ENCODE peak calls at places on chromosomes 1 and 21, in four cellular contexts. Z is HFFc6, Y is HL-60, W is A549. K is an unnamed sample.

GRCh38 chr1:27598288-27598687 is 5.7 kb downstream of the AHDC1 start:
- DNase-seq in W (no peak), Y (no peak), Z (no peak), K (no peak)

GRCh38 chr1:91730781-91731732 is 154.9 kb downstream of the TGFBR3 start:
- DNase-seq in Y (peak; percentile 23), Z (no peak), W (peak; percentile 29), K (no peak)

GRCh38 chr21:44816761-44817505 is 929 bp downstream of the SUMO3 start:
- DNase-seq in W (no peak), Z (no peak), Y (no peak), K (no peak)

GRCh38 chr1:166089804-166090203 is 77.0 kb downstream of the FAM78B start:
- DNase-seq in Z (no peak), Y (no peak), W (no peak), K (peak; percentile 50)

GRCh38 chr1:26356106-26356505 is 2.2 kb upstream of the CRYBG2 start:
- DNase-seq in Y (no peak), W (no peak), Z (no peak), K (no peak)

GRCh38 chr1:241730031-241730430 is 78.0 kb downstream of the WDR64 start:
- DNase-seq in Y (no peak), W (peak; percentile 12), Z (no peak), K (no peak)

GRCh38 chr1:243718893-243719292 is 131.2 kb downstream of the AKT3 start:
- DNase-seq in Z (peak; percentile 70), W (no peak), Y (no peak), K (no peak)

GRCh38 chr1:209246660-209247059 is 336.9 kb upstream of the CAMK1G start:
- DNase-seq in W (peak; percentile 54), Y (no peak), Z (peak; percentile 59), K (no peak)

GRCh38 chr1:241834733-241835377 is 13.1 kb upstream of the EXO1 start:
- DNase-seq in Z (peak; percentile 68), W (peak; percentile 68), Y (no peak), K (no peak)

GRCh38 chr1:212438831-212439237 is 6.1 kb downstream of the NENF start:
- DNase-seq in Z (no peak), W (no peak), Y (no peak), K (no peak)

GRCh38 chr1:214454619-214455396 is 96.6 kb downstream of the PTPN14 start:
- DNase-seq in Z (peak; percentile 62), W (no peak), Y (no peak), K (no peak)

GRCh38 chr21:45033791-45034555 is 40.4 kb upstream of the ADARB1 start:
- DNase-seq in Y (no peak), Z (no peak), W (no peak), K (no peak)

GRCh38 chr1:66996018-66996682 is 57.8 kb downstream of the SLC35D1 start:
- DNase-seq in Y (peak; percentile 58), W (peak; percentile 69), Z (peak; percentile 59), K (peak; percentile 40)

GRCh38 chr1:27090921-27091320 is 64.0 kb downstream of the SLC9A1 start:
- DNase-seq in Y (no peak), Z (no peak), W (no peak), K (no peak)

GRCh38 chr1:220339581-220339980 is 67.3 kb upstream of the RAB3GAP2 start:
- DNase-seq in Z (no peak), Y (no peak), W (no peak), K (no peak)

GRCh38 chr1:61299468-61299867 is 217.1 kb downstream of the NFIA start:
- DNase-seq in Z (no peak), Y (no peak), W (peak; percentile 27), K (no peak)

GRCh38 chr1:23125489-23125888 is 43.2 kb downstream of the LUZP1 start:
- DNase-seq in Z (no peak), Y (no peak), W (no peak), K (no peak)

GRCh38 chr1:109361649-109362048 is 36.1 kb downstream of the SORT1 start:
- DNase-seq in Y (no peak), W (no peak), Z (peak; percentile 32), K (no peak)

GRCh38 chr1:91700771-91701493 is 185.0 kb downstream of the TGFBR3 start:
- DNase-seq in Y (no peak), W (no peak), Z (peak; percentile 54), K (no peak)

GRCh38 chr21:43211085-43212071 is 42.6 kb downstream of the CRYAA start:
- DNase-seq in Z (no peak), Y (no peak), W (no peak), K (no peak)

GRCh38 chr21:21818898-21819297 is 820.7 kb downstream of the NCAM2 start:
- DNase-seq in Y (no peak), W (no peak), Z (no peak), K (no peak)

GRCh38 chr1:12615916-12616708 is 1.9 kb downstream of the DHRS3 start:
- DNase-seq in Z (peak; percentile 69), Y (no peak), W (peak; percentile 58), K (no peak)

GRCh38 chr1:74731399-74732052 is 1.3 kb downstream of the CRYZ start:
- DNase-seq in Z (peak; percentile 56), W (peak; percentile 61), Y (no peak), K (peak; percentile 24)

GRCh38 chr1:165637427-165637826 is 6.4 kb downstream of the MGST3 start:
- DNase-seq in Z (peak; percentile 53), W (peak; percentile 46), Y (no peak), K (no peak)

GRCh38 chr1:29236993-29237905 is 927 bp downstream of the PTPRU start:
- DNase-seq in Y (peak; percentile 55), W (peak; percentile 22), Z (peak; percentile 25), K (peak; percentile 48)

GRCh38 chr1:9729523-9729922 is 78.0 kb downstream of the PIK3CD start:
- DNase-seq in Z (no peak), W (no peak), Y (no peak), K (no peak)

GRCh38 chr1:149915429-149916192 is 2.0 kb downstream of the SV2A start:
- DNase-seq in Y (no peak), W (no peak), Z (no peak), K (no peak)

GRCh38 chr1:65722461-65722860 is 70.2 kb upstream of the PDE4B start:
- DNase-seq in Z (no peak), W (no peak), Y (no peak), K (no peak)

GRCh38 chr1:30509670-30510069 is 213.7 kb downstream of the MATN1 start:
- DNase-seq in Y (no peak), Z (no peak), W (no peak), K (no peak)

GRCh38 chr1:84913025-84913892 is 20.3 kb upstream of the LPAR3 start:
- DNase-seq in W (no peak), Y (peak; percentile 7), Z (no peak), K (no peak)

GRCh38 chr1:245483247-245483646 is 328.5 kb downstream of the KIF26B start:
- DNase-seq in W (no peak), Z (no peak), Y (no peak), K (no peak)
- TF ChIP-seq CTCF in W (no peak), Z (no peak), Y (no peak), K (no peak)

GRCh38 chr1:237938553-237938952 is 47.8 kb upstream of the ZP4 start:
- DNase-seq in W (peak; percentile 28), Z (no peak), Y (no peak), K (no peak)
- TF ChIP-seq CTCF in W (peak; percentile 43), Z (peak; percentile 70), Y (no peak), K (no peak)

DNA sequence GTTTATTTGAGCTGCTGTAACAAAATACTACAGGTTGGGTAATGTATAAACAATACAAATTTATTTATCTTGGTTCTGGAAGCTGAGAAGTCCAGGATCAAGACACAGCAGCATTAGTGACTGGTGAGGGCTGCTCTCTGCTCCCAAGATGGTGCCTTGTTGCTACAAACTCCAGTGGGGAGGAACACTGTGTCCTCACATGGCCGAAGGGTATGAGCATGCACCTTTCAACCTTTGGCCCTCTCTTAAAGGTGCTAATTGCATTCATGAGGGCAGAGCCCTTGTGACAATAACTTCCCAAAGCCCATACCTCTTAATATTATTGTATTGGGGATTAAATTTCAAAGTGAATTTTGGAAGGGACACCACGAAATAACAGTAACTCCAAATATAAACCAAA is 55.3 kb upstream of the ATP1B1 start:
- DNase-seq in Z (no peak), W (no peak), Y (no peak), K (no peak)
- TF ChIP-seq CTCF in Z (no peak), W (no peak), Y (no peak), K (no peak)

DNA sequence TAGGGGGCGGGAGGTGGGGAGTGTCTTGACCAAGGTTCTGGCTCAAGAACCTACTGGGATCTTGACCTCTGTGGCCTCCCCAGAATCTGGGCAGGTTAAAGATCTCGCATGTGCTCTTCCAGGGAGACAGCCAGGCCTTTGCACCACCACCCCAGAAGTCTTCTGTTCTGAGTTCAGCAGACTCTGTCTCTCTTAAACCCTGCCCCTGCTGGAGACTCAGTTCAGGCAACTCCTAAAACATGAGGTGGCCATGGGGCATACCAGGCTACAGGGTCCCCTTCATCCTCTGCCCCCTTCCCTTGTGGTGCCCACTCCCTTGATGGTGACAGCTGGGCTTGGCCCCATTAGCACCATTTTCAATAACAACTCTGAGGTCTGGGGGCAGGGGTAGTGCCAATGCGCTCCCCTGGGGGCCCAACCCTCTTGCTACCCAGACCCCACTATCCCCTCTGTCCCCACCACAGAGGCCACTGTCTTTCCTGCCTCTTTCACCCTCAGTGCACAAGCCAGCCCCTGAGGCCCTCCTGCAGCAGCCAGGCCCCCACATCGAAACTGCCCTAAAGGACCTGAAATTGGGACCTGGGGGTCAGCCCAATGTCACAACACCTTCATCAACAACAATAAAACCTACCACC is 132.7 kb upstream of the RUNX3 start:
- DNase-seq in Z (no peak), W (no peak), Y (no peak), K (no peak)
- TF ChIP-seq CTCF in Z (no peak), W (no peak), Y (no peak), K (no peak)

GRCh38 chr1:154183045-154183968 is 8.6 kb downstream of the TPM3 start:
- DNase-seq in Z (peak; percentile 97), W (peak; percentile 99), Y (peak; percentile 97), K (peak; percentile 96)
- TF ChIP-seq CTCF in Z (no peak), W (no peak), Y (no peak), K (peak; percentile 2)

GRCh38 chr1:116372651-116373444 is at the start of gene ATP1A1:
- DNase-seq in Z (peak; percentile 83), W (peak; percentile 85), Y (peak; percentile 87), K (peak; percentile 98)
- TF ChIP-seq CTCF in Z (no peak), W (no peak), Y (no peak), K (no peak)

DNA sequence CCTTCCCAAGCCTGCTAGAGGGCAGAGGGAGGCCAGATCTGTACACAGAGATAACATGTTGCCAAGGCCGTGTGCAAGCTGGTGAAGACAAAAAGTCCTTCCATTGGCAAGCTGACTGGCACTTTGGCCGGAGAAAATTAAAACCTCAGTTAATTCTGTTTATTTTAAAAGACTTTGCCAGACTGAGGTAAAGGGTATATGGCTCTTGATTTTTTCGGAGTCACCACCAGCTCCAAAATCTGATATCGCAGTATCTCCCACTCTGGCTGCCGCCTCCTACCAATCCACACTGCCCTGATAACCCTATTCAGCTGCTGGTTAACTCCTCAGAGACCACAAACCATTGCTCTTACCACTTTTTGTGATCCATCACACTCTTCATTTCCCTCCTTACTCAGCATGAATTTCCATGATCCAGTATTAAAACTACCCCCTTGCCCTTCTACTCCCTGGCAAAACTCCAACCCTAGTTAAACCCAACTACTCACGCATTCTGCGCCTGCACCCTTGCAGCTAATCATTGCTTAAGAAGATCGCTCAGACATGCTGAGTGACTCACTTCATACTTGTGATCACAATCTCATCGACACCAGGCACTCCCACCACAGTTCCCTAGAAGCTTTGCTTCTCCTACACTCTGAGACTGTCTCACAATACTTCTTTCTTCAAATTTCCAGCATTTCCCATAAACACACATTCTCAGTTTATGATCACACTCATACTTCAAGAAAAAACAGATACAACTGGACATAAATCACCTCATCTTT is 5.8 kb upstream of the PPP1R15B start:
- DNase-seq in Z (peak; percentile 98), W (peak; percentile 97), Y (peak; percentile 85), K (no peak)
- TF ChIP-seq CTCF in Z (no peak), W (no peak), Y (no peak), K (no peak)